ENCODE peak calls at places on chromosome 9, in nine cellular contexts. W is coronary artery, Y is heart left ventricle, J is left lung, D is lower lobe of right lung, C is body of pancreas, L is A549, Q is astrocyte, X is heart right ventricle. U is an unnamed sample.

GRCh38 chr9:6931913-6932312 is 174.1 kb downstream of the KDM4C start:
- DNase-seq in W (no peak), Y (peak; percentile 76), J (no peak), D (no peak), C (peak; percentile 38), L (peak; percentile 38), Q (peak; percentile 90), X (no peak), U (no peak)

GRCh38 chr9:73437758-73438157 is 286.1 kb downstream of the ANXA1 start:
- DNase-seq in W (no peak), Y (no peak), J (no peak), D (no peak), C (no peak), L (peak; percentile 20), Q (peak; percentile 23), X (no peak), U (no peak)

GRCh38 chr9:125904155-125904841 is 157.1 kb downstream of the PBX3 start:
- DNase-seq in W (no peak), Y (no peak), J (no peak), D (no peak), C (no peak), L (no peak), Q (no peak), X (no peak), U (no peak)

GRCh38 chr9:18124760-18125159 is 349.2 kb upstream of the ADAMTSL1 start:
- DNase-seq in W (no peak), Y (no peak), J (no peak), D (no peak), C (no peak), L (no peak), Q (peak; percentile 29), X (no peak), U (no peak)

GRCh38 chr9:97109194-97109811 is 70.4 kb upstream of the CTSV start:
- DNase-seq in W (no peak), Y (peak; percentile 47), J (no peak), D (no peak), C (peak; percentile 60), L (peak; percentile 52), Q (peak; percentile 6), X (no peak), U (no peak)

GRCh38 chr9:104682642-104683041 is 11.7 kb upstream of the OR13D1 start:
- DNase-seq in W (no peak), Y (no peak), J (no peak), D (no peak), C (no peak), L (peak; percentile 68), Q (peak; percentile 22), X (no peak), U (peak; percentile 4)

GRCh38 chr9:34256104-34256503 is 73.0 kb downstream of the KIF24 start:
- DNase-seq in W (no peak), Y (no peak), J (no peak), D (no peak), C (no peak), L (no peak), Q (no peak), X (no peak), U (no peak)

GRCh38 chr9:7303932-7304331 is 495.6 kb downstream of the DMAC1 start:
- DNase-seq in W (no peak), Y (no peak), J (no peak), D (no peak), C (no peak), L (no peak), Q (no peak), X (no peak), U (no peak)

DNA sequence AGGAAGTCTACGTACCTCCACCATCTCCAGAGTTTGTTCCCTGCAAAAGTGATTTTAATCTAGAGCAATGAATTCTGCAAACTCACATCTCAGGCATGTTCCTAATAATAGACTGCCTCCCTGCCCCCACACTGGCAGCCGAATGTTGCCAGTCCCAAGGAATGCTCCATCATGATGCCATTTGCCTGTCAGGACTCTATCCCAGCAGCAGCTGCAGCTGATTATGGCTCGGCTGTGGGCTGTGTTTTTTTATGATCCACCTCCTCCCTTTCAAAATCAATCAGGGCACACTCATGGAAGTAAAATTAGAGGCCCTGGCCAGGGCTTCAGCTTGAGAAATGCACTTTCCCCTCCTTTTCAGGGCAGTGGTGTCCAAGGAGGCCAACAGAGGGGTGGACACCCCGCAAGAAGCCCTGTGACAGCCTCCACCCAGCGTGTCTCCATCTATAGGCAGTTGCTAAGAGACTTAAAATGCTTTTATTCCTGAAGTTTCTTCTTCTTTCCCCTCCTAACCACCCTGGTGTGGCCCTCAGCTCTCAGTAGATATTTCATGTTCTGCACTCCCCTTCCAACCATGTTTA is 176.7 kb upstream of the S1PR3 start:
- DNase-seq in W (peak; percentile 90), Y (peak; percentile 88), J (no peak), D (no peak), C (no peak), L (no peak), Q (peak; percentile 82), X (peak; percentile 63), U (peak; percentile 43)
- TF ChIP-seq CTCF in W (no peak), Y (no peak), J (no peak), D (no peak), C (no peak), L (no peak), Q (no peak), X (no peak), U (no peak)

DNA sequence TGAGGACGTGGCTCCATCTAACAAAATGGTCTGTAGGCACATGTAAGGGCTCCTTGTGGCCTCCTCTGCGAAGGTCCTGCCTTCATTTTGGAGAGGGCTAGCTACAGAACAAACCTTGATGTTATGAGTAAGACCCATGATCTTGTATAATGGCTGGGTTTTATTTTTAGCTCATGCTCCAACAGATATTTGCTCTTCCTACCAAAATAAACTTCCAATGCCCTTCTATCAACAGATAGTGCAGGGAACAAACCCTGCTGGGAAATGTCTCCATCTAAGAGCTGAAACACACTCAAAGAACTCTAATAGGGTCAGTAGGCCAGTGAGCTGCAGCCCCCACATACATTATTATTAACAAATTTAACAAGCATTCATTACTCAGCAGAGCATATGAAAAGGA is 189.5 kb downstream of the LURAP1L start:
- DNase-seq in W (no peak), Y (no peak), J (no peak), D (no peak), C (no peak), L (no peak), Q (no peak), X (no peak), U (no peak)
- H3K4me3 ChIP-seq in W (no peak overlapping the region), Y (no peak overlapping the region), J (no peak overlapping the region), D (no peak overlapping the region), C (no peak overlapping the region), L (no peak overlapping the region), Q (no peak overlapping the region), X (no peak overlapping the region), U (no peak overlapping the region)

GRCh38 chr9:35767458-35767857 is 13.4 kb upstream of the MSMP start:
- DNase-seq in W (no peak), Y (no peak), J (no peak), D (no peak), C (no peak), L (no peak), Q (no peak), X (no peak), U (no peak)

GRCh38 chr9:35760651-35761050 is 6.6 kb upstream of the MSMP start:
- DNase-seq in W (no peak), Y (no peak), J (no peak), D (no peak), C (no peak), L (peak; percentile 32), Q (peak; percentile 65), X (no peak), U (no peak)

GRCh38 chr9:35763181-35763580 is 9.1 kb upstream of the MSMP start:
- DNase-seq in W (no peak), Y (no peak), J (no peak), D (no peak), C (no peak), L (no peak), Q (no peak), X (no peak), U (no peak)

GRCh38 chr9:35759795-35760194 is 5.7 kb upstream of the MSMP start:
- DNase-seq in W (no peak), Y (no peak), J (no peak), D (no peak), C (no peak), L (no peak), Q (no peak), X (no peak), U (no peak)

GRCh38 chr9:35763803-35764202 is 9.7 kb upstream of the MSMP start:
- DNase-seq in W (no peak), Y (no peak), J (no peak), D (no peak), C (no peak), L (no peak), Q (no peak), X (no peak), U (no peak)
- H3K27ac ChIP-seq in W (no peak overlapping the region), Y (no peak overlapping the region), J (no peak overlapping the region), D (no peak overlapping the region), C (no peak overlapping the region), L (no peak overlapping the region), Q (no peak overlapping the region), X (no peak overlapping the region), U (no peak overlapping the region)

DNA sequence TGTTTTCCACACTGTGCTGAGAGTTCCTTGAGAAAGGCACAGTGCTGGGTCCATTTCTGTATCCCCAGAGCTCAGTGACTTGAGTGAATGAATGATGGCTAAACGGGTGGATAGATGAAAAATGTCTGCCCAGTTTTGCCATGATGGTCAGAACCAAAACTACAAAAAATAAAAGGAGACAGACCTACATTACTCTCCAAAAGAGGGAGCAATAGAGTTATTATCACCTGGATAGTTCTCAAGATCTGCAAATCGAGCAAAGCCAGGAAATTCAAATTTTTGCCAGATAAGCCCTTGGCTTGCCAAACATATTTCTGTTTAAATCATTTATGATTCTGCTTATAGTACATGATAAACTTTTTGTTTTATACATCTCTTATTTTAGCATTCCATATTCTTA is 214.2 kb upstream of the ZNF462 start:
- DNase-seq in W (no peak), Y (no peak), J (no peak), D (no peak), C (no peak), L (no peak), Q (no peak), X (no peak), U (no peak)
- TF ChIP-seq CTCF in W (no peak), Y (peak; percentile 36), J (no peak), D (no peak), C (peak; percentile 11), L (peak; percentile 25), Q (no peak), X (no peak), U (peak; percentile 29)

GRCh38 chr9:110050925-110051355 is 157.0 kb downstream of the C9orf152 start:
- DNase-seq in W (no peak), Y (peak; percentile 34), J (no peak), D (no peak), C (no peak), L (peak; percentile 65), Q (peak; percentile 94), X (no peak), U (peak; percentile 80)
- H3K4me3 ChIP-seq in W (peak overlapping the region; percentile 87), Y (peak overlapping the region; percentile 79), J (peak overlapping the region; percentile 70), D (peak overlapping the region; percentile 73), C (no peak overlapping the region), L (no peak overlapping the region), Q (peak overlapping the region; percentile 98), X (peak overlapping the region; percentile 92), U (peak overlapping the region; percentile 93)

GRCh38 chr9:133491656-133491925 is 12.7 kb upstream of the SLC2A6 start:
- DNase-seq in W (no peak), Y (peak; percentile 23), J (no peak), D (peak; percentile 25), C (no peak), L (no peak), Q (no peak), X (no peak), U (no peak)
- H3K27ac ChIP-seq in W (peak overlapping the region; percentile 52), Y (peak overlapping the region; percentile 46), J (no peak overlapping the region), D (peak overlapping the region; percentile 64), C (peak overlapping the region; percentile 25), L (no peak overlapping the region), Q (no peak overlapping the region), X (peak overlapping the region; percentile 45), U (no peak overlapping the region)

GRCh38 chr9:107872457-107873192 is 383.1 kb upstream of the KLF4 start:
- DNase-seq in W (no peak), Y (no peak), J (no peak), D (no peak), C (no peak), L (no peak), Q (no peak), X (no peak), U (no peak)
- TF ChIP-seq CTCF in W (no peak), Y (no peak), J (no peak), D (no peak), C (no peak), L (no peak), Q (no peak), X (no peak), U (no peak)